ENCODE peak calls at places on chromosomes 3 and 15, in ten cellular contexts. One of them, this sample, is unnamed.
A peak's percentile ranks its signal among the peaks of the same experiment; 100 is the strongest.

GRCh38 chr3:25150199-25150598 is 277.9 kb upstream of the RARB start:
- DNase-seq in suprapubic skin: no peak
- DNase-seq in MM.1S: no peak
- DNase-seq in HAP-1: no peak
- DNase-seq in uterus: no peak
- DNase-seq in A549: no peak
- DNase-seq in RWPE2: no peak
- DNase-seq in endodermal cell: no peak
- DNase-seq in AG10803: no peak
- DNase-seq in fibroblast of lung: no peak
- DNase-seq in this sample: no peak

GRCh38 chr3:100591411-100591810 is 18.0 kb upstream of the ADGRG7 start:
- DNase-seq in suprapubic skin: no peak
- DNase-seq in MM.1S: no peak
- DNase-seq in HAP-1: no peak
- DNase-seq in uterus: no peak
- DNase-seq in A549: no peak
- DNase-seq in RWPE2: no peak
- DNase-seq in endodermal cell: no peak
- DNase-seq in AG10803: no peak
- DNase-seq in fibroblast of lung: no peak
- DNase-seq in this sample: no peak

GRCh38 chr3:8266679-8267267 is 234.8 kb upstream of the LMCD1 start:
- DNase-seq in suprapubic skin: no peak
- DNase-seq in MM.1S: no peak
- DNase-seq in HAP-1: no peak
- DNase-seq in uterus: no peak
- DNase-seq in A549: no peak
- DNase-seq in RWPE2: no peak
- DNase-seq in endodermal cell: no peak
- DNase-seq in AG10803: peak; percentile 11
- DNase-seq in fibroblast of lung: peak; percentile 65
- DNase-seq in this sample: no peak

GRCh38 chr3:193824365-193824764 is 231.4 kb downstream of the OPA1 start:
- DNase-seq in suprapubic skin: no peak
- DNase-seq in MM.1S: no peak
- DNase-seq in HAP-1: no peak
- DNase-seq in uterus: no peak
- DNase-seq in A549: no peak
- DNase-seq in RWPE2: no peak
- DNase-seq in endodermal cell: peak; percentile 2
- DNase-seq in AG10803: no peak
- DNase-seq in fibroblast of lung: no peak
- DNase-seq in this sample: no peak

GRCh38 chr3:171976526-171976925 is 62.9 kb upstream of the FNDC3B start:
- DNase-seq in suprapubic skin: no peak
- DNase-seq in MM.1S: no peak
- DNase-seq in HAP-1: no peak
- DNase-seq in uterus: no peak
- DNase-seq in A549: no peak
- DNase-seq in RWPE2: no peak
- DNase-seq in endodermal cell: no peak
- DNase-seq in AG10803: peak; percentile 59
- DNase-seq in fibroblast of lung: peak; percentile 53
- DNase-seq in this sample: no peak

GRCh38 chr15:40430271-40430805 is 10.4 kb upstream of the BAHD1 start:
- DNase-seq in suprapubic skin: no peak
- DNase-seq in MM.1S: no peak
- DNase-seq in HAP-1: no peak
- DNase-seq in uterus: no peak
- DNase-seq in A549: no peak
- DNase-seq in RWPE2: no peak
- DNase-seq in endodermal cell: peak; percentile 78
- DNase-seq in AG10803: peak; percentile 64
- DNase-seq in fibroblast of lung: peak; percentile 32
- DNase-seq in this sample: no peak

GRCh38 chr3:182212479-182213076 is 500.9 kb downstream of the SOX2 start:
- DNase-seq in suprapubic skin: no peak
- DNase-seq in MM.1S: no peak
- DNase-seq in HAP-1: no peak
- DNase-seq in uterus: peak; percentile 22
- DNase-seq in A549: peak; percentile 57
- DNase-seq in RWPE2: peak; percentile 95
- DNase-seq in endodermal cell: peak; percentile 85
- DNase-seq in AG10803: peak; percentile 6
- DNase-seq in fibroblast of lung: peak; percentile 99
- DNase-seq in this sample: no peak

GRCh38 chr3:121431717-121432517 is 113.9 kb downstream of the POLQ start:
- DNase-seq in suprapubic skin: no peak
- DNase-seq in MM.1S: peak; percentile 93
- DNase-seq in HAP-1: no peak
- DNase-seq in uterus: no peak
- DNase-seq in A549: no peak
- DNase-seq in RWPE2: no peak
- DNase-seq in endodermal cell: no peak
- DNase-seq in AG10803: peak; percentile 44
- DNase-seq in fibroblast of lung: peak; percentile 47
- DNase-seq in this sample: peak; percentile 90

GRCh38 chr3:129795596-129795995 is 97.9 kb downstream of the TMCC1 start:
- DNase-seq in suprapubic skin: no peak
- DNase-seq in MM.1S: no peak
- DNase-seq in HAP-1: no peak
- DNase-seq in uterus: no peak
- DNase-seq in A549: peak; percentile 19
- DNase-seq in RWPE2: peak; percentile 86
- DNase-seq in endodermal cell: no peak
- DNase-seq in AG10803: peak; percentile 26
- DNase-seq in fibroblast of lung: peak; percentile 82
- DNase-seq in this sample: no peak

GRCh38 chr15:71761649-71762048 is 48.7 kb upstream of the NR2E3 start:
- DNase-seq in suprapubic skin: no peak
- DNase-seq in MM.1S: no peak
- DNase-seq in HAP-1: no peak
- DNase-seq in uterus: no peak
- DNase-seq in A549: peak; percentile 62
- DNase-seq in RWPE2: peak; percentile 90
- DNase-seq in endodermal cell: no peak
- DNase-seq in AG10803: peak; percentile 71
- DNase-seq in fibroblast of lung: peak; percentile 90
- DNase-seq in this sample: no peak

GRCh38 chr3:10366681-10367101 is 45.8 kb upstream of the SEC13 start:
- DNase-seq in suprapubic skin: no peak
- DNase-seq in MM.1S: no peak
- DNase-seq in HAP-1: no peak
- DNase-seq in uterus: no peak
- DNase-seq in A549: peak; percentile 57
- DNase-seq in RWPE2: peak; percentile 83
- DNase-seq in endodermal cell: no peak
- DNase-seq in AG10803: peak; percentile 97
- DNase-seq in fibroblast of lung: peak; percentile 99
- DNase-seq in this sample: no peak

GRCh38 chr15:76994971-76995945 is at the start of gene PSTPIP1:
- DNase-seq in suprapubic skin: peak; percentile 77
- DNase-seq in MM.1S: no peak
- DNase-seq in HAP-1: no peak
- DNase-seq in uterus: peak; percentile 28
- DNase-seq in A549: no peak
- DNase-seq in RWPE2: peak; percentile 76
- DNase-seq in endodermal cell: peak; percentile 48
- DNase-seq in AG10803: peak; percentile 15
- DNase-seq in fibroblast of lung: no peak
- DNase-seq in this sample: peak; percentile 67

GRCh38 chr15:42984534-42985034 is 64.0 kb upstream of the TTBK2 start:
- DNase-seq in suprapubic skin: no peak
- DNase-seq in MM.1S: no peak
- DNase-seq in HAP-1: no peak
- DNase-seq in uterus: no peak
- DNase-seq in A549: no peak
- DNase-seq in RWPE2: no peak
- DNase-seq in endodermal cell: no peak
- DNase-seq in AG10803: no peak
- DNase-seq in fibroblast of lung: no peak
- DNase-seq in this sample: no peak

GRCh38 chr3:128297401-128298138 is 144.3 kb downstream of the EEFSEC start:
- DNase-seq in suprapubic skin: peak; percentile 38
- DNase-seq in MM.1S: no peak
- DNase-seq in HAP-1: no peak
- DNase-seq in uterus: no peak
- DNase-seq in A549: no peak
- DNase-seq in RWPE2: no peak
- DNase-seq in endodermal cell: peak; percentile 22
- DNase-seq in AG10803: peak; percentile 51
- DNase-seq in fibroblast of lung: no peak
- DNase-seq in this sample: no peak

GRCh38 chr3:188077160-188077812 is 76.7 kb upstream of the LPP start:
- DNase-seq in suprapubic skin: peak; percentile 82
- DNase-seq in MM.1S: no peak
- DNase-seq in HAP-1: no peak
- DNase-seq in uterus: peak; percentile 67
- DNase-seq in A549: no peak
- DNase-seq in RWPE2: no peak
- DNase-seq in endodermal cell: no peak
- DNase-seq in AG10803: no peak
- DNase-seq in fibroblast of lung: no peak
- DNase-seq in this sample: no peak

GRCh38 chr15:26894181-26894580 is 27.3 kb downstream of the GABRA5 start:
- DNase-seq in suprapubic skin: no peak
- DNase-seq in MM.1S: no peak
- DNase-seq in HAP-1: no peak
- DNase-seq in uterus: no peak
- DNase-seq in A549: no peak
- DNase-seq in RWPE2: no peak
- DNase-seq in endodermal cell: peak; percentile 38
- DNase-seq in AG10803: no peak
- DNase-seq in fibroblast of lung: no peak
- DNase-seq in this sample: no peak

GRCh38 chr3:123640311-123641083 is 55.6 kb upstream of the HACD2 start:
- DNase-seq in suprapubic skin: no peak
- DNase-seq in MM.1S: no peak
- DNase-seq in HAP-1: no peak
- DNase-seq in uterus: no peak
- DNase-seq in A549: no peak
- DNase-seq in RWPE2: no peak
- DNase-seq in endodermal cell: no peak
- DNase-seq in AG10803: peak; percentile 22
- DNase-seq in fibroblast of lung: peak; percentile 84
- DNase-seq in this sample: no peak

GRCh38 chr15:49171790-49172189 is 1.7 kb downstream of the GALK2 start:
- DNase-seq in suprapubic skin: no peak
- DNase-seq in MM.1S: no peak
- DNase-seq in HAP-1: no peak
- DNase-seq in uterus: no peak
- DNase-seq in A549: no peak
- DNase-seq in RWPE2: no peak
- DNase-seq in endodermal cell: no peak
- DNase-seq in AG10803: no peak
- DNase-seq in fibroblast of lung: no peak
- DNase-seq in this sample: no peak
- H3K4me3 ChIP-seq in suprapubic skin: no peak overlapping the region
- H3K4me3 ChIP-seq in MM.1S: no peak overlapping the region
- H3K4me3 ChIP-seq in HAP-1: peak overlapping the region; percentile 57
- H3K4me3 ChIP-seq in uterus: no peak overlapping the region
- H3K4me3 ChIP-seq in A549: peak overlapping the region; percentile 67
- H3K4me3 ChIP-seq in RWPE2: no peak overlapping the region
- H3K4me3 ChIP-seq in endodermal cell: no peak overlapping the region
- H3K4me3 ChIP-seq in AG10803: no peak overlapping the region
- H3K4me3 ChIP-seq in fibroblast of lung: no peak overlapping the region
- H3K4me3 ChIP-seq in this sample: no peak overlapping the region

DNA sequence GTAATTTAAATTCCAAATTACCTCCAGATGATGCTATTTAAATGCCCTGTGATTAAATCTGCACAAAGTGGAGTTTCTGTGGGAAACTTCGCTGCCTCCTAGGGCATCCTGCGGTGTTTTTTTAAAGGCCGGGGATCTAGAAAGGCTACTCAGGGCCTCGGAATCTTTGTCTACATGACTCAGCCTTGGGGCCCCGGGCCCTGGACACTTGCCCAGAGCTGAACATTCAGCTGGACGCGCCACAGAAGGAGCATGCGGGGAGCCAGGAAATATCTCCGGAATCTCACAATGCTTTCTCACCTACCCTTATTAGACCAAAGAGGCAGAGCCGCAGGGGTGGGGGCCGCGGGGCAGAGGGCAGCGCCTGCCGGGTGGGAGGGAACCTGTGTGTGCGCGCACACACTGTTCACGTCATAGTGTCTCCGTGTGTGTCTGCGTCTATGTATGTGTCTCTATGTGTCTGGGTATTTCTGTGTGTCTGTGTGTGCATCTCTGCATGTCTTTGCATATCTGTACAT is 145.5 kb upstream of the TPM1 start:
- DNase-seq in suprapubic skin: peak; percentile 89
- DNase-seq in MM.1S: no peak
- DNase-seq in HAP-1: no peak
- DNase-seq in uterus: peak; percentile 94
- DNase-seq in A549: peak; percentile 96
- DNase-seq in RWPE2: peak; percentile 99
- DNase-seq in endodermal cell: no peak
- DNase-seq in AG10803: peak; percentile 99
- DNase-seq in fibroblast of lung: peak; percentile 99
- DNase-seq in this sample: no peak
- H3K4me3 ChIP-seq in suprapubic skin: peak overlapping the region; percentile 16
- H3K4me3 ChIP-seq in MM.1S: no peak overlapping the region
- H3K4me3 ChIP-seq in HAP-1: no peak overlapping the region
- H3K4me3 ChIP-seq in uterus: no peak overlapping the region
- H3K4me3 ChIP-seq in A549: peak overlapping the region; percentile 10
- H3K4me3 ChIP-seq in RWPE2: no peak overlapping the region
- H3K4me3 ChIP-seq in endodermal cell: no peak overlapping the region
- H3K4me3 ChIP-seq in AG10803: no peak overlapping the region
- H3K4me3 ChIP-seq in fibroblast of lung: no peak overlapping the region
- H3K4me3 ChIP-seq in this sample: no peak overlapping the region

GRCh38 chr3:34284959-34285358 is 486.5 kb downstream of the PDCD6IP start:
- DNase-seq in suprapubic skin: no peak
- DNase-seq in MM.1S: no peak
- DNase-seq in HAP-1: no peak
- DNase-seq in uterus: no peak
- DNase-seq in A549: no peak
- DNase-seq in RWPE2: no peak
- DNase-seq in endodermal cell: peak; percentile 48
- DNase-seq in AG10803: no peak
- DNase-seq in fibroblast of lung: no peak
- DNase-seq in this sample: no peak
- H3K4me3 ChIP-seq in suprapubic skin: no peak overlapping the region
- H3K4me3 ChIP-seq in MM.1S: no peak overlapping the region
- H3K4me3 ChIP-seq in HAP-1: no peak overlapping the region
- H3K4me3 ChIP-seq in uterus: no peak overlapping the region
- H3K4me3 ChIP-seq in A549: no peak overlapping the region
- H3K4me3 ChIP-seq in RWPE2: no peak overlapping the region
- H3K4me3 ChIP-seq in endodermal cell: no peak overlapping the region
- H3K4me3 ChIP-seq in AG10803: no peak overlapping the region
- H3K4me3 ChIP-seq in fibroblast of lung: no peak overlapping the region
- H3K4me3 ChIP-seq in this sample: no peak overlapping the region

DNA sequence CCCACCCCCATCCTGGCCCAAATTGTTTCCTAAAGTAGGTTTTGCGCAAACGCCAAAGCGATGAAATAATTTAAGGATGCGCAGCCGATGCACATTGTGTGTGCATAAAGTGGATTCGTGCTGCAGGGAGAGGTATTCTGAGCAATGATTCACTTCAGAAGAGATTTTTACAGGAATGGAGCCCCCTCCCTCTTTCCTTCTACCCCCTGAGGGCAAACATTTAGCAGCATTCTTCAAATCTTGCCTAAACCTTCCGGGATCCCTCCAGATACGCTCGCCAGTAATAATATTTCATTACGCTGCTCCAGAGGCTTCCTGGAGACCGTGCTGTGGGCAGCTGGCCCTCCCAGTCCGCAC is 14.6 kb downstream of the ZIC4 start:
- DNase-seq in suprapubic skin: no peak
- DNase-seq in MM.1S: no peak
- DNase-seq in HAP-1: no peak
- DNase-seq in uterus: no peak
- DNase-seq in A549: no peak
- DNase-seq in RWPE2: no peak
- DNase-seq in endodermal cell: no peak
- DNase-seq in AG10803: peak; percentile 35
- DNase-seq in fibroblast of lung: no peak
- DNase-seq in this sample: no peak
- H3K4me3 ChIP-seq in suprapubic skin: peak overlapping the region; percentile 42
- H3K4me3 ChIP-seq in MM.1S: no peak overlapping the region
- H3K4me3 ChIP-seq in HAP-1: no peak overlapping the region
- H3K4me3 ChIP-seq in uterus: no peak overlapping the region
- H3K4me3 ChIP-seq in A549: no peak overlapping the region
- H3K4me3 ChIP-seq in RWPE2: no peak overlapping the region
- H3K4me3 ChIP-seq in endodermal cell: peak overlapping the region; percentile 73
- H3K4me3 ChIP-seq in AG10803: peak overlapping the region; percentile 64
- H3K4me3 ChIP-seq in fibroblast of lung: no peak overlapping the region
- H3K4me3 ChIP-seq in this sample: no peak overlapping the region

This sample was measured in Jurkat, Clone E6-1.